ENCODE peak calls at places on chromosomes 2 and 18, in ten cellular contexts. V is A549, S is stomach, L is NB4, Y is sigmoid colon, C is spleen, I is adrenal gland, R is right lobe of liver, T is transverse colon, K is lower leg skin. B is an unnamed sample.

GRCh38 chr2:160581448-160581847 is 87.8 kb upstream of the RBMS1 start:
- DNase-seq in Y (no peak), T (no peak), R (no peak), L (no peak), C (no peak), I (no peak), V (no peak), S (no peak), K (no peak), B (no peak)

GRCh38 chr18:22171263-22171838 is 2.0 kb downstream of the GATA6 start:
- DNase-seq in R (no peak), Y (no peak), K (peak), I (no peak), L (no peak), V (no peak), S (no peak), T (no peak), C (no peak), B (no peak)

GRCh38 chr2:35963344-35963743 is 392.2 kb upstream of the CRIM1 start:
- DNase-seq in C (no peak), R (no peak), K (no peak), Y (no peak), L (no peak), V (no peak), T (no peak), I (no peak), S (no peak), B (no peak)

GRCh38 chr2:237556773-237557632 is 9.4 kb upstream of the PRLH start:
- DNase-seq in V (no peak), T (no peak), S (no peak), C (no peak), R (no peak), I (no peak), L (no peak), Y (no peak), K (no peak), B (no peak)

GRCh38 chr18:49377742-49378141 is 82.7 kb downstream of the DYM start:
- DNase-seq in Y (no peak), L (no peak), I (no peak), V (no peak), S (no peak), R (no peak), T (no peak), K (no peak), C (no peak), B (no peak)

GRCh38 chr2:101518470-101519172 is 43.7 kb upstream of the RFX8 start:
- DNase-seq in I (peak), C (no peak), L (peak), R (peak), S (peak), T (peak), K (no peak), Y (no peak), V (peak), B (peak)

GRCh38 chr2:120384486-120385354 is 38.8 kb downstream of the INHBB start:
- DNase-seq in T (no peak), V (no peak), S (no peak), I (peak), Y (peak), L (no peak), R (peak), C (peak), K (no peak), B (no peak)

GRCh38 chr2:94939349-94939748 is 68.1 kb downstream of the TEKT4 start:
- DNase-seq in V (no peak), R (no peak), L (no peak), C (no peak), T (no peak), K (no peak), I (no peak), S (no peak), Y (no peak), B (no peak)

GRCh38 chr18:31679133-31679731 is 5.1 kb downstream of the B4GALT6 start:
- DNase-seq in L (no peak), C (no peak), K (no peak), V (peak), R (no peak), T (no peak), Y (no peak), I (peak), S (no peak), B (no peak)

GRCh38 chr2:172102159-172102857 is 392 bp downstream of the DLX2 start:
- DNase-seq in V (peak), K (peak), I (peak), L (peak), S (no peak), Y (peak), C (peak), T (no peak), R (no peak), B (peak)

GRCh38 chr2:190677255-190677654 is 28.4 kb downstream of the NAB1 start:
- DNase-seq in T (no peak), I (no peak), S (no peak), L (no peak), C (no peak), R (no peak), V (no peak), K (no peak), Y (no peak), B (no peak)

GRCh38 chr2:190679813-190680591 is 31.1 kb downstream of the NAB1 start:
- DNase-seq in I (peak), V (peak), R (peak), Y (no peak), T (peak), L (peak), K (peak), S (peak), C (peak), B (no peak)

GRCh38 chr2:190674966-190675650 is 26.2 kb downstream of the NAB1 start:
- DNase-seq in Y (no peak), R (no peak), V (no peak), L (no peak), S (no peak), T (no peak), C (no peak), K (no peak), I (no peak), B (no peak)

GRCh38 chr2:190679391-190679790 is 30.5 kb downstream of the NAB1 start:
- DNase-seq in R (no peak), T (no peak), Y (no peak), L (no peak), K (no peak), C (no peak), I (no peak), S (no peak), V (no peak), B (no peak)

GRCh38 chr2:190678444-190679162 is 29.7 kb downstream of the NAB1 start:
- DNase-seq in T (no peak), V (no peak), C (no peak), L (no peak), K (no peak), Y (no peak), R (no peak), I (no peak), S (no peak), B (no peak)
- TF ChIP-seq POLR2A in T (no peak), V (no peak), C (no peak), L (no peak), K (no peak), Y (no peak), R (no peak), I (no peak), S (no peak), B (no peak)

GRCh38 chr2:105777506-105778343 is 33.0 kb downstream of the NCK2 start:
- DNase-seq in T (no peak), V (no peak), C (no peak), S (no peak), Y (no peak), L (no peak), K (peak), R (no peak), I (no peak), B (no peak)

GRCh38 chr2:105777071-105777482 is 32.4 kb downstream of the NCK2 start:
- DNase-seq in K (peak), I (no peak), C (no peak), T (peak), L (no peak), S (no peak), V (no peak), Y (no peak), R (no peak), B (no peak)

GRCh38 chr2:105774781-105775337 is 30.1 kb downstream of the NCK2 start:
- DNase-seq in L (no peak), Y (no peak), V (no peak), T (no peak), R (no peak), I (no peak), S (no peak), C (no peak), K (peak), B (no peak)

GRCh38 chr2:105776560-105776928 is 31.8 kb downstream of the NCK2 start:
- DNase-seq in T (no peak), K (no peak), C (no peak), R (no peak), I (no peak), Y (no peak), S (no peak), V (no peak), L (no peak), B (no peak)

GRCh38 chr2:105775809-105776559 is 31.3 kb downstream of the NCK2 start:
- DNase-seq in T (peak), R (no peak), C (peak), I (no peak), V (no peak), Y (no peak), K (peak), L (peak), S (no peak), B (no peak)
- H3K4me3 ChIP-seq in T (no peak), R (no peak), C (no peak), I (no peak), V (no peak), Y (no peak), K (no peak), L (peak), S (no peak), B (no peak)

DNA sequence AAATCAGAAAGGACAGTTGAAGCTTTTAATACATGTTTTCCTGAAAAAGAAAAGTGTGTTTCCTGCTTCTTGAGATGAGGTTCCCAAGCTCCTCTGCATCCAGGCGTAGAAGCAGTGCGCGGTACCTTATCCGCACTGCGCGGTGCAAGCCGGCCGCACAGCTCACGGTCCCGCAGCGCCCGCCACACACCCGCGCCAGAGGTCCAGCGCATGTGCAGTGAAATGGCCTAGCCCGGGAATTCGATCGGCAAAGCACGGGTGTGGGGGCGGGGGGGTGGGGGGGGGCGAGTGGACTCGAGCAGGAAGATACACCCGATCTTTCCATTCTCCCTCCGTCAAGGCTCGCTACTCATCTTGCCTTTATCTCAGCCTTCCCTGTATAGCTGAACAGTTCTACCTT is 10.1 kb downstream of the HOXD8 start:
- DNase-seq in K (no peak), R (no peak), V (no peak), Y (peak), C (peak), T (no peak), L (no peak), I (peak), S (no peak), B (no peak)
- TF ChIP-seq POLR2A in K (no peak), R (no peak), V (no peak), Y (no peak), C (no peak), T (no peak), L (no peak), I (no peak), S (no peak), B (no peak)

GRCh38 chr2:96530474-96531357 is 5.8 kb upstream of the ARID5A start:
- DNase-seq in T (no peak), L (peak), C (no peak), S (no peak), R (peak), I (peak), K (no peak), V (no peak), Y (peak), B (no peak)

GRCh38 chr2:96531366-96531765 is 5.2 kb upstream of the ARID5A start:
- DNase-seq in K (no peak), T (no peak), S (no peak), L (no peak), I (peak), V (no peak), Y (peak), R (peak), C (no peak), B (no peak)

GRCh38 chr2:96533292-96534073 is 3.1 kb upstream of the ARID5A start:
- DNase-seq in T (peak), V (no peak), L (peak), I (peak), K (peak), Y (peak), R (peak), S (peak), C (peak), B (peak)

GRCh38 chr2:96532641-96533291 is 3.8 kb upstream of the ARID5A start:
- DNase-seq in S (no peak), R (peak), K (no peak), L (no peak), T (no peak), V (no peak), I (peak), Y (peak), C (peak), B (no peak)

DNA sequence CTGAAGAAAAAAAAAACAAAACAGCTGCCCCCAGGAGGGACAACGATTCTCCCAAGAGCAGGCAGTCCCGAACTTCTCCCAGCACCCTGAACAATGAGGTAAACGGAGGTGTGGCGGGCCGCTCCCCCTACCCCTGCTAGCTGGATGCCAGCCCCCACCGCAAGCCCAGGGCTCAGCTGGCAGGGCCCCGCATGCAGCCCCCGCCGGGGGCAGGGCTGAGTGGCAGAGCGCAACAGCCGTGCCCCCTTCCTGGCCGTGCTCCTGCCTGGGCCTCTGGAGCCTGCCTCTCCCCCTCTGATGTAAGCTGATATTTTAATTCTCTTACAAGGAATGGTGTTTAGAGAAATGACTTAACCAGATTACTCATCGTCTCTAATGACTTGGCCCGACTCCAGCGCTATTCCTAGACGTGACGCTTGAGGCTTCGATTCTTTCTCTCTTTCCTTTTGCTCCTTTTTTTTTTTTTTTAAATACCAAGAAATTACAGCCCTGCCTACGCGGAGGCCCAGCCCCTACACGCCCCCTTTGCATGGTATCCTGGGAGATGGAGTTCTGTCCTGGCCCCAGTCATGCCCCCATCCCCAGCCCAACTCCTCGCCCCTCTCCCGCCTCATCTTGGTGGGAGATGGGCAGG is 4.6 kb upstream of the ARID5A start:
- DNase-seq in T (peak), K (peak), S (peak), R (peak), L (peak), Y (peak), V (peak), I (peak), C (peak), B (peak)
- H3K4me3 ChIP-seq in T (peak), K (no peak), S (peak), R (peak), L (no peak), Y (peak), V (peak), I (peak), C (no peak), B (peak)

GRCh38 chr2:53970898-53971681 is at the start of gene PSME4:
- DNase-seq in K (peak), S (peak), R (peak), C (peak), V (peak), T (peak), L (peak), Y (peak), I (peak), B (peak)
- TF ChIP-seq POLR2A in K (peak), S (no peak), R (peak), C (peak), V (peak), T (peak), L (peak), Y (peak), I (peak), B (peak)

GRCh38 chr2:43170733-43171101 is 55.7 kb downstream of the ZFP36L2 start:
- DNase-seq in R (no peak), L (no peak), Y (no peak), K (no peak), T (peak), V (no peak), I (no peak), C (peak), S (no peak), B (no peak)

GRCh38 chr2:43169987-43170732 is 56.2 kb downstream of the ZFP36L2 start:
- DNase-seq in C (peak), V (no peak), I (no peak), L (peak), K (no peak), S (peak), R (no peak), Y (no peak), T (peak), B (no peak)

GRCh38 chr2:43171789-43172188 is 54.6 kb downstream of the ZFP36L2 start:
- DNase-seq in T (peak), L (peak), K (no peak), R (peak), S (peak), V (no peak), I (peak), C (no peak), Y (peak), B (no peak)

GRCh38 chr2:43168016-43168369 is 58.4 kb downstream of the ZFP36L2 start:
- DNase-seq in I (no peak), T (no peak), R (no peak), C (no peak), S (no peak), K (no peak), Y (no peak), V (no peak), L (no peak), B (no peak)

DNA sequence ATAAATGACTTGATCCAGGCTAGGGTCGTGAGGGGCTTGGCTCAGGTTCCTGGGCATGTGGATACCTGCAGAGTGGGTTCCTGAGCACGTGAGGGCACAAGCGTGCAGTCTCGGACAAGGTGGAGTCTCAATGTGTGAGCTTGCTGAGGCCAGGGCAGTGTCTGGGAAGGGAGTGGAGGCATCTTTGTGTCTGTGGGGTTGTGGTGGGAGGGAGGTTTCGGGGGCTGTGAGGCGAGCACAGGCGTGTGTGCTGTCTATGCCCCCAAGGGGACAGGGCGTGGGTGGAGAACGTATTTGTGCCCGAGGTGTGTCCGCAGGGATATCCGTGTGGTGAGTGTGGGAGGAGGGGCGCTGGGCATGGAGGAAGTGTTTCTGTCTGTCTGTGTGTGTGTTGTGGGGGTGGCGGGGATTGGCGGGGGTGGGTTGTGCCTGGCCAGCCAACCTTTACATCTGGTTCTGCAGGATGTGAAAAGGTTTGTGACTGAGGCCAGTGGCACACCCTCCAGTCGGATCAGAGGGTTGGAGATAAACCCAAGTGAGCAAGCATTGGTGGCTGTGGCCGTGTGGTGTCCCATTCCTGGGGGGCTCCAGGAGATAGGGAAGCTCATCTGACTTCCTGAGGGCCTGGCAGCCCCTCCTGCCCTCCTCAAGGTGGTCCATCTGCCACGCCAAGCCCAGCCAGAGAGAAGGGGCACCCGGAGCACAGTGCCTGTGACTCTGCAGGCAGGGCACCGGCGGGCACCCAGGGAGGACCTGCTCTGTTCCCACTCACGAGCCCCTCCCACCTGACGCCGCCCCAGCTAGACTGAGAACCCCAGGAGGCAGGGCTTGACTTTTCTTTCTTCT is 57.1 kb downstream of the ZFP36L2 start:
- DNase-seq in L (peak), V (no peak), K (no peak), S (peak), R (peak), C (peak), T (peak), Y (no peak), I (no peak), B (no peak)
- H3K4me3 ChIP-seq in L (peak), V (peak), K (no peak), S (peak), R (no peak), C (no peak), T (peak), Y (no peak), I (no peak), B (no peak)

DNA sequence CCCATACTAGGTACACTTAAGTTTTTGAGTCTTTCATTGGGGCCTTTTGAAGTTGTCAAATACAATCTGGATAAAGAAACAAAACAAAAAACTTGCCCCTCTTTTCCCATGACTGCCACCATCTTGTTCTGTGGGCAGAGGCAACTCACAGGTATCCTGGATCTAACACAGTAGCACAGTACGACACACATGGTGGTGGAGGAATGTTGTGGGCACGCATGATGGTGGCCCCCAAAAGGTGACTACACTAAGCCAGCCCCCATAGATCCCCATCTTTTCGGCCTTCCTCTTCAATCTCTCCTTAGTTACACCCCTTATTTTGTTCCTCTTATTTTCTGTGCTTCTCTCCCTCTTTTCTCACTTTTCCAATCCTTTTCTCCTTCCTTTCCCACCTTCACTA is 4.5 kb upstream of the STPG4 start:
- DNase-seq in L (no peak), K (no peak), C (no peak), I (no peak), T (no peak), V (no peak), S (no peak), R (no peak), Y (no peak), B (no peak)
- TF ChIP-seq POLR2A in L (no peak), K (no peak), C (no peak), I (no peak), T (no peak), V (no peak), S (no peak), R (no peak), Y (no peak), B (no peak)

GRCh38 chr2:47519147-47519537 is 116.2 kb downstream of the MSH2 start:
- DNase-seq in I (no peak), L (no peak), V (no peak), S (no peak), T (no peak), C (no peak), K (no peak), R (no peak), Y (no peak), B (no peak)
- H3K4me3 ChIP-seq in I (no peak), L (no peak), V (no peak), S (no peak), T (no peak), C (no peak), K (no peak), R (no peak), Y (no peak), B (no peak)

B was measured in esophagus muscularis mucosa.